ENCODE peak calls at places on chromosomes 7 and 10, in four cellular contexts. F, C, G and Y are unnamed samples.

GRCh38 chr10:93746844-93747284 is 10.9 kb upstream of the LGI1 start:
- DNase-seq in C (peak; percentile 4), F (peak; percentile 38), G (peak; percentile 80), Y (peak; percentile 59)

GRCh38 chr7:92547579-92547978 is 19.0 kb downstream of the RBM48 start:
- DNase-seq in F (no peak), C (no peak), G (no peak), Y (no peak)

GRCh38 chr10:124367936-124368335 is 50.8 kb downstream of the OAT start:
- DNase-seq in G (no peak), F (no peak), C (no peak), Y (no peak)

GRCh38 chr10:45354261-45354660 is 19.8 kb upstream of the ALOX5 start:
- DNase-seq in F (no peak), G (no peak), C (peak; percentile 46), Y (no peak)

GRCh38 chr7:144835166-144835611 is 664 bp downstream of the TPK1 start:
- DNase-seq in C (peak; percentile 68), G (no peak), F (peak; percentile 1), Y (peak; percentile 55)

GRCh38 chr10:69475433-69475830 is 24.2 kb downstream of the TSPAN15 start:
- DNase-seq in C (no peak), G (no peak), F (no peak), Y (no peak)

GRCh38 chr10:124197301-124198148 is 104.1 kb upstream of the CHST15 start:
- DNase-seq in F (no peak), G (no peak), C (no peak), Y (no peak)

GRCh38 chr10:25843551-25844170 is 90.4 kb upstream of the MYO3A start:
- DNase-seq in C (no peak), G (no peak), F (no peak), Y (no peak)

GRCh38 chr10:28105561-28105960 is 106.7 kb upstream of the ODAD2 start:
- DNase-seq in C (no peak), F (peak; percentile 49), G (no peak), Y (no peak)

GRCh38 chr7:111409714-111410422 is 152.4 kb downstream of the IMMP2L start:
- DNase-seq in F (peak; percentile 0), G (no peak), C (no peak), Y (no peak)

GRCh38 chr10:78684954-78685353 is 383.8 kb upstream of the ZMIZ1 start:
- DNase-seq in F (no peak), C (no peak), G (no peak), Y (no peak)

GRCh38 chr7:20330176-20330796 is 414 bp upstream of the ITGB8 start:
- DNase-seq in G (no peak), F (peak; percentile 36), C (peak; percentile 73), Y (peak; percentile 71)

GRCh38 chr10:61475449-61475873 is 22.3 kb upstream of the TMEM26 start:
- DNase-seq in F (no peak), G (no peak), C (peak; percentile 79), Y (no peak)

GRCh38 chr10:123254287-123254858 is 100.2 kb downstream of the BUB3 start:
- DNase-seq in F (no peak), C (no peak), G (no peak), Y (no peak)

GRCh38 chr7:87220734-87221215 is 1.2 kb upstream of the TMEM243 start:
- DNase-seq in F (no peak), G (no peak), C (peak; percentile 47), Y (no peak)

GRCh38 chr7:80942261-80943041 is 23.6 kb upstream of the SEMA3C start:
- DNase-seq in C (no peak), G (peak; percentile 23), F (peak; percentile 61), Y (peak; percentile 99)

GRCh38 chr10:88028654-88029053 is 165.2 kb downstream of the PTEN start:
- DNase-seq in G (no peak), C (no peak), F (peak; percentile 61), Y (no peak)

GRCh38 chr10:11016959-11017574 is 605 bp upstream of the CELF2 start:
- DNase-seq in F (no peak), C (no peak), G (no peak), Y (no peak)

GRCh38 chr7:151104411-151105235 is 18.3 kb downstream of the AGAP3 start:
- DNase-seq in F (no peak), G (no peak), C (no peak), Y (no peak)

GRCh38 chr10:130254168-130255061 is 118.2 kb downstream of the GLRX3 start:
- DNase-seq in C (no peak), F (no peak), G (no peak), Y (no peak)

GRCh38 chr10:3924344-3924743 is 139.3 kb upstream of the KLF6 start:
- DNase-seq in F (no peak), G (no peak), C (peak; percentile 42), Y (no peak)

GRCh38 chr10:35503548-35503947 is 101.6 kb upstream of the GJD4 start:
- DNase-seq in C (no peak), F (no peak), G (no peak), Y (no peak)

GRCh38 chr10:19046709-19047108 is 1.9 kb upstream of the MALRD1 start:
- DNase-seq in F (no peak), C (no peak), G (no peak), Y (no peak)

GRCh38 chr10:106134326-106135000 is 1030.0 kb downstream of the SORCS1 start:
- DNase-seq in G (no peak), C (no peak), F (no peak), Y (no peak)

GRCh38 chr7:28957064-28957821 is 887 bp downstream of the TRIL start:
- DNase-seq in C (no peak), G (no peak), F (no peak), Y (no peak)

GRCh38 chr10:88979153-88979562 is 11.4 kb upstream of the FAS start:
- DNase-seq in G (no peak), F (no peak), C (peak; percentile 25), Y (no peak)

GRCh38 chr7:88184848-88185304 is 35.0 kb downstream of the SRI start:
- DNase-seq in G (no peak), F (no peak), C (peak; percentile 56), Y (no peak)

GRCh38 chr10:52663161-52663560 is 109.4 kb downstream of the MBL2 start:
- DNase-seq in F (no peak), C (no peak), G (no peak), Y (no peak)

GRCh38 chr7:4227105-4228010 is 454.7 kb upstream of the FOXK1 start:
- DNase-seq in F (no peak), C (no peak), G (no peak), Y (no peak)

GRCh38 chr10:103925591-103925990 is 7.6 kb upstream of the STN1 start:
- DNase-seq in G (no peak), C (no peak), F (no peak), Y (no peak)

GRCh38 chr10:11685787-11686218 is 56.4 kb upstream of the ECHDC3 start:
- DNase-seq in F (peak; percentile 47), C (peak; percentile 97), G (no peak), Y (no peak)

GRCh38 chr10:124993345-124993708 is 51.4 kb downstream of the ZRANB1 start:
- DNase-seq in F (no peak), G (no peak), C (no peak), Y (no peak)

GRCh38 chr7:134873253-134873652 is 93.8 kb downstream of the CALD1 start:
- DNase-seq in G (no peak), C (no peak), F (no peak), Y (no peak)

GRCh38 chr7:55053651-55054226 is 34.9 kb downstream of the EGFR start:
- DNase-seq in G (no peak), F (no peak), C (no peak), Y (no peak)

GRCh38 chr10:48608279-48608681 is 3.4 kb upstream of the ARHGAP22 start:
- DNase-seq in F (peak; percentile 6), G (peak; percentile 43), C (peak; percentile 73), Y (peak; percentile 57)
- TF ChIP-seq JUN in F (no peak), G (no peak), C (no peak), Y (no peak)

DNA sequence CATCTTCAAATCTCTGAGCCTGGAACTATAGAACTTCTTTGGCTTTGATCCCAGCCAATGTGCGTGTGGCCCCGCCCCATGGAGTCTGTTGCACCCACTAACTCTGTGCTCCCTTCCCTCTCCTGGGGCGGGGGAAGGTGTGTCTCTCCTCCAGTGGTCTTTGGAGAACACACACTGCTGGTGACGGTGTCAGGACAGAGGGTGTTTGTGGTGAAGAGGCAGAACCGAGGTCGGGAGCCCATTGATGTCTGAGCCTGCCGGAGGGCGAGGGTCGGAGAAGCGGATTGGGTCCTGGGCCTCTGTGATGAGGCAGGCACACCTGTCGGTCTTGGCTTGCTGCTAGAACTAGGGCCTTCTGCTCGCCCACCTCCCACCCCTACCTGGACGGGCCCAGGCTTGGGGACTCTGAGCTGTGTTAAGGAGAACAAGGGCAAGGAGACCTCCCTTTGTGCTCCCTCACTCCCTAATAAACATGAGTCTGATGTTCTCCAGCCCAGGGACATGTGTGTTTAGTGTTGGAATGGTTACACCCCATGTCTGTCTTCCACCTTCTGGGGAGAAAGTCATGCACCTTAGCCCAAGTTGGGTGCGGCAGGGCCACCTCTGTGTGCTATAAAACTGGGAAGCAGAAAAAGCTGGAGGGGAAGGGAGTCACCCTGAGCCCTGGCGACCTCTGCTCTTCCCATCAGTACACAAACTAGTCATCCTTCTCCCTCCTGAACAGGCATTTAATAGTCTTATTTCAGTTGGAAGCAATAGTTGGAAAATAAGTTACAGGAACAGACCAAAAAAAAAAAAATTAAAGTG is 4.6 kb downstream of the TRAPPC14 start:
- DNase-seq in C (peak; percentile 64), F (no peak), G (no peak), Y (no peak)
- H3K4me1 ChIP-seq in C (peaks cover 30% of the 10 kb centered on the region), F (peaks cover 73% of the 10 kb centered on the region), G (peaks cover 10% of the 10 kb centered on the region), Y (peaks cover 43% of the 10 kb centered on the region)

DNA sequence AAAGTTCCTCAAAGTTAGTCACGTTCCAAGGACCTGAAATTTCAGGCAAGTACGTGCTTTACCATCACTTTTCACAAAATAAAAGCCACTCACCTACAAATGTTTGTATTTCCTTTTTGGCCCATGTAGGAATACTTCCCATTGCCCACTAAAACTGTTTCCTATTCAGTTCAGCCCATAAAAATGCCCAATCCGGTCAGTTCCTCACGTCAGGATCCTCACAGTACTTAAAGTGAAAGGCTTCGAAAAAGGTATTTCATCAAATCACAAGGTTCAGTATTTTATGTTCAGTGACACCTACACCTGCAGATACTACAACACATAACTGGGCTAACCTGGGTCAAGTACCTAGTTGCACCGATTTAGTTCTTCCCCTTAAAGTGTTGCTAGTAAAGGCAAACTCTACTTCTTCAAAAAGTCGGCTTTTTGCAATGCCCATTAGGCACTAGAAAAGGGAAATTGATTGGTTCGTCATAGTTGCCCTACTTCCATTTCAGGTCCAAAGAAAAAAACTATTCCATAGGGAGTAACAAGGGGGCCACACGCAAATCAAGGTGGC is 1.1 kb downstream of the SNX13 start:
- DNase-seq in G (no peak), C (peak; percentile 20), F (peak; percentile 16), Y (peak; percentile 13)
- TF ChIP-seq USF2 in G (no peak), C (no peak), F (no peak), Y (no peak)

DNA sequence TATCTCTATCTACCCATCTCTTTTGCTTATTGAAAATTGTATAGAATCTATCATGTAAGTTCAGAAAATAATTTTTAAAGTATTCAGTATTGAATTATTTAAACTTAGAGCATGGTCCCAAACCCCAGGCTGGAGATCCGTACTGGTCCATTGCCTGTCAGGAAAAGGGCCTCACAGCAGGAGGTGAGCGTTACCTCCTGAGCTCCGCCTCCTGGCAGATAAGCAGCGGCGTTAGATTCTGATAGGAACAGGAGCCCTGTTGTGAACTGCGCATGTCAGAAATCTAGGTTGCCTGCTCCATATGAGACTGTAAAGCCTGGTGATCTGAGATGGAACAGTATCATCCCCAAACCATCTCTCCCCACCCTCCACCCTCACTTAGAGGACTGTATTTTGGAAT is 266.0 kb upstream of the CNTNAP2 start:
- DNase-seq in C (no peak), G (no peak), F (no peak), Y (no peak)
- TF ChIP-seq JUN in C (no peak), G (no peak), F (no peak), Y (no peak)

GRCh38 chr7:130276796-130277762 is 10.4 kb downstream of the CPA2 start:
- DNase-seq in F (no peak), C (no peak), G (no peak), Y (no peak)
- H3K4me1 ChIP-seq in F (no peaks in the 10 kb centered on the region), C (peaks cover 8% of the 10 kb centered on the region), G (peaks cover 6% of the 10 kb centered on the region), Y (no peaks in the 10 kb centered on the region)

GRCh38 chr7:2144926-2145325 is 87.8 kb downstream of the MAD1L1 start:
- DNase-seq in F (no peak), C (no peak), G (no peak), Y (no peak)
- TF ChIP-seq USF2 in F (no peak), C (no peak), G (no peak), Y (no peak)